ENCODE peak calls at places on chromosomes 5 and 9, in four cellular contexts. Y, B, U and Z are unnamed samples.
A peak's percentile ranks its signal among the peaks of the same experiment; 100 is the strongest.

GRCh38 chr9:34508463-34508862 is 14.3 kb downstream of the ENHO start:
- DNase-seq in Y (no peak), B (no peak), U (no peak), Z (no peak)

GRCh38 chr9:116572095-116572748 is 114.9 kb upstream of the TRIM32 start:
- DNase-seq in Y (peak; percentile 96), B (peak; percentile 57), U (peak; percentile 80), Z (peak; percentile 86)

GRCh38 chr5:112917453-112918005 is 4.5 kb downstream of the REEP5 start:
- DNase-seq in Y (peak; percentile 21), B (no peak), U (peak; percentile 40), Z (no peak)

GRCh38 chr5:181052526-181052927 is 12.5 kb downstream of the BTNL9 start:
- DNase-seq in Y (peak; percentile 8), B (no peak), U (peak; percentile 20), Z (no peak)

GRCh38 chr5:128673970-128674369 is 135.9 kb upstream of the FBN2 start:
- DNase-seq in Y (no peak), B (no peak), U (no peak), Z (no peak)

GRCh38 chr9:120713257-120714087 is 798 bp downstream of the MEGF9 start:
- DNase-seq in Y (peak; percentile 13), B (peak; percentile 71), U (no peak), Z (no peak)

GRCh38 chr5:149831492-149831891 is 101.4 kb downstream of the PPARGC1B start:
- DNase-seq in Y (no peak), B (peak; percentile 73), U (peak; percentile 71), Z (no peak)

GRCh38 chr9:83444110-83444509 is 94.1 kb downstream of the FRMD3 start:
- DNase-seq in Y (no peak), B (no peak), U (no peak), Z (peak; percentile 17)

GRCh38 chr5:148425808-148426207 is 42.0 kb downstream of the FBXO38 start:
- DNase-seq in Y (no peak), B (no peak), U (peak; percentile 47), Z (no peak)

GRCh38 chr9:16625831-16626230 is 244.6 kb downstream of the BNC2 start:
- DNase-seq in Y (peak; percentile 59), B (no peak), U (peak; percentile 71), Z (no peak)

GRCh38 chr5:54743997-54744788 is 226.6 kb downstream of the SNX18 start:
- DNase-seq in Y (peak; percentile 99), B (peak; percentile 68), U (peak; percentile 99), Z (peak; percentile 85)

GRCh38 chr9:129174102-129174723 is 3.8 kb downstream of the IER5L start:
- DNase-seq in Y (peak; percentile 95), B (peak; percentile 94), U (peak; percentile 93), Z (peak; percentile 93)

GRCh38 chr9:108665856-108666784 is 189.7 kb downstream of the ACTL7B start:
- DNase-seq in Y (peak; percentile 15), B (no peak), U (peak; percentile 12), Z (peak; percentile 6)

GRCh38 chr9:135939351-135940265 is 21.6 kb downstream of the UBAC1 start:
- DNase-seq in Y (no peak), B (peak; percentile 79), U (no peak), Z (no peak)

GRCh38 chr9:137429974-137430722 is 7.0 kb downstream of the NOXA1 start:
- DNase-seq in Y (no peak), B (no peak), U (no peak), Z (no peak)

GRCh38 chr5:103774736-103775135 is 212.1 kb upstream of the NUDT12 start:
- DNase-seq in Y (no peak), B (no peak), U (peak; percentile 53), Z (no peak)

GRCh38 chr9:93041108-93041802 is 17.2 kb upstream of the SUSD3 start:
- DNase-seq in Y (no peak), B (no peak), U (peak; percentile 18), Z (no peak)

GRCh38 chr5:20572560-20572959 is 584.6 kb upstream of the CDH18 start:
- DNase-seq in Y (peak; percentile 88), B (no peak), U (peak; percentile 92), Z (peak; percentile 64)

GRCh38 chr5:128782446-128782845 is 182.8 kb upstream of the SLC27A6 start:
- DNase-seq in Y (peak; percentile 93), B (no peak), U (peak; percentile 92), Z (peak; percentile 92)

GRCh38 chr5:93892481-93892880 is 151.1 kb upstream of the POU5F2 start:
- DNase-seq in Y (peak; percentile 20), B (no peak), U (peak; percentile 32), Z (no peak)

GRCh38 chr5:175895701-175896102 is 24.3 kb downstream of the CPLX2 start:
- DNase-seq in Y (no peak), B (no peak), U (no peak), Z (no peak)

GRCh38 chr5:74316064-74316586 is 324.4 kb downstream of the ENC1 start:
- DNase-seq in Y (peak; percentile 83), B (no peak), U (peak; percentile 98), Z (peak; percentile 68)

GRCh38 chr5:1101991-1102713 is 9.7 kb downstream of the SLC12A7 start:
- DNase-seq in Y (no peak), B (peak; percentile 70), U (peak; percentile 27), Z (no peak)

GRCh38 chr5:93899026-93899600 is 157.7 kb upstream of the POU5F2 start:
- DNase-seq in Y (no peak), B (no peak), U (no peak), Z (no peak)

GRCh38 chr5:1662559-1663043 is 137.0 kb downstream of the MRPL36 start:
- DNase-seq in Y (no peak), B (peak; percentile 42), U (no peak), Z (no peak)

GRCh38 chr5:137954131-137954879 is 65.0 kb downstream of the PKD2L2 start:
- DNase-seq in Y (peak; percentile 86), B (no peak), U (peak; percentile 94), Z (peak; percentile 60)

GRCh38 chr5:1208743-1209551 is 7.6 kb downstream of the SLC6A19 start:
- DNase-seq in Y (no peak), B (no peak), U (peak; percentile 9), Z (no peak)

GRCh38 chr5:73393606-73394489 is 54.7 kb downstream of the FOXD1 start:
- DNase-seq in Y (no peak), B (no peak), U (no peak), Z (no peak)

GRCh38 chr5:62742214-62742613 is 163.6 kb downstream of the LRRC70 start:
- DNase-seq in Y (no peak), B (no peak), U (no peak), Z (no peak)

GRCh38 chr9:84062538-84062937 is 81.9 kb downstream of the RMI1 start:
- DNase-seq in Y (no peak), B (no peak), U (no peak), Z (no peak)

GRCh38 chr5:150531686-150532085 is 23.8 kb downstream of the NDST1 start:
- DNase-seq in Y (no peak), B (no peak), U (no peak), Z (no peak)

GRCh38 chr5:121533814-121534213 is 317.9 kb upstream of the FTMT start:
- DNase-seq in Y (no peak), B (no peak), U (no peak), Z (no peak)